ENCODE peak calls at places on chromosomes 4 and X, in five cellular contexts. One of them, this sample, is unnamed. For H3K36me3, the result is how much of the 10 kb centered on the place peaks cover.

GRCh38 chr4:53346920-53347852 is 18.7 kb downstream of the SCFD2 start:
- DNase-seq in left lung: no peak
- DNase-seq in brain microvascular endothelial cell: peak
- DNase-seq in tibial nerve: no peak
- DNase-seq in mesendoderm: no peak
- DNase-seq in this sample: no peak

GRCh38 chr4:8763966-8764901 is 107.4 kb downstream of the HMX1 start:
- DNase-seq in left lung: peak
- DNase-seq in mesendoderm: no peak
- DNase-seq in brain microvascular endothelial cell: no peak
- DNase-seq in tibial nerve: no peak
- DNase-seq in this sample: no peak

GRCh38 chrX:70527053-70527452 is 82.4 kb downstream of the DLG3 start:
- DNase-seq in brain microvascular endothelial cell: no peak
- DNase-seq in mesendoderm: no peak
- DNase-seq in left lung: no peak
- DNase-seq in tibial nerve: no peak
- DNase-seq in this sample: no peak

GRCh38 chr4:6658635-6659075 is 18.2 kb downstream of the MRFAP1 start:
- DNase-seq in brain microvascular endothelial cell: peak
- DNase-seq in left lung: peak
- DNase-seq in tibial nerve: no peak
- DNase-seq in mesendoderm: no peak
- DNase-seq in this sample: no peak

GRCh38 chrX:440636-441035 is 53.9 kb upstream of the PPP2R3B start:
- DNase-seq in tibial nerve: no peak
- DNase-seq in left lung: no peak
- DNase-seq in mesendoderm: no peak
- DNase-seq in brain microvascular endothelial cell: no peak
- DNase-seq in this sample: no peak

GRCh38 chr4:184250795-184251679 is 33.4 kb upstream of the ENPP6 start:
- DNase-seq in mesendoderm: peak
- DNase-seq in tibial nerve: no peak
- DNase-seq in left lung: no peak
- DNase-seq in brain microvascular endothelial cell: peak
- DNase-seq in this sample: peak

GRCh38 chrX:20116575-20117240 is at the start of gene MAP7D2:
- DNase-seq in tibial nerve: no peak
- DNase-seq in brain microvascular endothelial cell: no peak
- DNase-seq in left lung: peak
- DNase-seq in mesendoderm: peak
- DNase-seq in this sample: no peak

GRCh38 chrX:85897376-85898110 is 149.8 kb downstream of the CHM start:
- DNase-seq in brain microvascular endothelial cell: no peak
- DNase-seq in left lung: no peak
- DNase-seq in tibial nerve: no peak
- DNase-seq in mesendoderm: no peak
- DNase-seq in this sample: no peak

GRCh38 chrX:150935466-150935865 is 37.0 kb upstream of the CD99L2 start:
- DNase-seq in tibial nerve: no peak
- DNase-seq in brain microvascular endothelial cell: no peak
- DNase-seq in mesendoderm: no peak
- DNase-seq in left lung: no peak
- DNase-seq in this sample: no peak

GRCh38 chr4:2798399-2799301 is 5.8 kb downstream of the SH3BP2 start:
- DNase-seq in tibial nerve: no peak
- DNase-seq in brain microvascular endothelial cell: no peak
- DNase-seq in mesendoderm: no peak
- DNase-seq in left lung: peak
- DNase-seq in this sample: no peak

GRCh38 chrX:38275615-38276014 is 51.7 kb downstream of the RPGR start:
- DNase-seq in tibial nerve: no peak
- DNase-seq in left lung: no peak
- DNase-seq in mesendoderm: no peak
- DNase-seq in brain microvascular endothelial cell: peak
- DNase-seq in this sample: no peak

GRCh38 chrX:19638968-19639539 is 123.7 kb upstream of the MAP3K15 start:
- DNase-seq in tibial nerve: no peak
- DNase-seq in mesendoderm: no peak
- DNase-seq in left lung: no peak
- DNase-seq in brain microvascular endothelial cell: no peak
- DNase-seq in this sample: no peak

GRCh38 chr4:95268819-95269565 is 279.8 kb downstream of the UNC5C start:
- DNase-seq in brain microvascular endothelial cell: peak
- DNase-seq in tibial nerve: no peak
- DNase-seq in mesendoderm: no peak
- DNase-seq in left lung: no peak
- DNase-seq in this sample: no peak

DNA sequence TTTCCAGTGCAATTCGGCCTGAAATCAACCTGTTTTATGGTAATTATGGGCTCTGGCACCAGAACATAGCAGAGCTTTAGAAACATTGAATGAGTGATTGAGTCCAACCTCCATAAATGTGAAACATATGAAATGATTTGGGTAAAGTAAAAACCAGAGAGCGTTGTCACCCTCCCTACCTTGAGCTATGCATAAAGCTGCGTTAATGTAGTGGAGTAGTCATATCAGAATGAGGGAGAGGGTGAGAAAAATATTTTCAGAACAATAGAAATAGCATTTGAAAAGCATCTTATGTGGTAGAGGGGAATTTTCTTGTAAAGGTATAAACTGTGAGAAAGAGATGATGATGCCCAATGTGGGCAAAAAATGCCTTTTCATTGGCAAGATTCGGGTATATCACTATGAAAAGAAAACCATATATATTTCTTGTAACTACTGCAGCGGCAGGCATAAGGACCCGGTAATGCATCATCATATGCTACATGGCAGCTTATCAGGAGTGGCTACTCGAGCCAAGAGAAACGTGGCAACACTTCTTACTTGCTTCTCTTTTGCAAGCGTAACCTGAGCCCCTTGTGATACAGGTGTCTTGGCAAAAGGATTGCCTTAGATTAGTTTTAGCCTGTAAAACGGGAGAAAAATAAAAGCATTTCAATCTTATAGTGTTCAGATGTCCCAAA is 280.1 kb downstream of the SPRY1 start:
- DNase-seq in brain microvascular endothelial cell: no peak
- DNase-seq in mesendoderm: peak
- DNase-seq in tibial nerve: no peak
- DNase-seq in left lung: no peak
- DNase-seq in this sample: no peak
- H3K4me3 ChIP-seq in brain microvascular endothelial cell: no peak
- H3K4me3 ChIP-seq in mesendoderm: no peak
- H3K4me3 ChIP-seq in tibial nerve: no peak
- H3K4me3 ChIP-seq in left lung: no peak
- H3K4me3 ChIP-seq in this sample: no peak

DNA sequence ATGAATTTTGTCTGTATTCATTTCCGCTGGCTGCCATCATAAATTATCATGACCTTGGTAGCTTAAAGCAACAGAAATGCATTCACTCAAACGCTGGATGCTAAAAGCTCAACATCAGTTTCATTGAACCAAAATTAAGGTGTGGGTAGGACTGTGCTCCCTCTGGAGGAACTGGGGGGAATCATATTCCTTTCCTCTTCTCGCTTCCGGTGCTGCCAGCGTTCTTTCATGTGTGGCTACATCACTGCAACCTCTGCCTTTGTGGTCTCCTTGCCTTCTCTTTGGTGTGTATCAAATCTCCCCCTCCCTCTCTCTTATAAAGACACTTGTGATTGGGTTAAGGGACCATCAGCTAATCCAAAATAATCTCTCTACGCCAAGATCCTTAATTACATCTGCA is 39.5 kb downstream of the NEIL3 start:
- DNase-seq in tibial nerve: no peak
- DNase-seq in brain microvascular endothelial cell: no peak
- DNase-seq in mesendoderm: peak
- DNase-seq in left lung: no peak
- DNase-seq in this sample: no peak
- H3K36me3 ChIP-seq in tibial nerve: under half
- H3K36me3 ChIP-seq in brain microvascular endothelial cell: under half
- H3K36me3 ChIP-seq in mesendoderm: under half
- H3K36me3 ChIP-seq in left lung: under half
- H3K36me3 ChIP-seq in this sample: under half

GRCh38 chr4:23890369-23891063 is 669 bp upstream of the PPARGC1A start:
- DNase-seq in tibial nerve: no peak
- DNase-seq in brain microvascular endothelial cell: no peak
- DNase-seq in left lung: no peak
- DNase-seq in mesendoderm: no peak
- DNase-seq in this sample: no peak
- H3K27ac ChIP-seq in tibial nerve: peak
- H3K27ac ChIP-seq in brain microvascular endothelial cell: no peak
- H3K27ac ChIP-seq in left lung: peak
- H3K27ac ChIP-seq in mesendoderm: no peak
- H3K27ac ChIP-seq in this sample: no peak

DNA sequence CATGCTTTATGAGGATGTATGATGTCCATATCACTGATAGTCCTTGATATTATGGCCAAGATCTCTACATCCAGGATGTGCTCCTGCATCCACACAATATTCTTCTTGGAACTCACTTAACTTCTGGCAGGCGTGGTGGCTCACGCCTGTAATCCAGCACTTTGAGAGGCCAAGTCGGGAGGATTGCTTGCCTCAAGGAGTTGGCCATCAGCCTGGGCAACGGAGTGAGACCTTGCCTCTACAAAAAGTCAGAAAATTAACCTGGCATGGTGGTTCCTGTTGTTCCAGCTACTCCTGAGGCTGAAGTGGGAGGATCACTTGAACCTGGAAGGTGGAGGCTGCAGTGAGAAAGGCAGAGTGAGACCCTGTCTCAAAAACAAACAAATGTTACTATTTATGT is 2.3 kb upstream of the HNRNPD start:
- DNase-seq in brain microvascular endothelial cell: no peak
- DNase-seq in left lung: no peak
- DNase-seq in mesendoderm: no peak
- DNase-seq in tibial nerve: no peak
- DNase-seq in this sample: no peak
- H3K4me3 ChIP-seq in brain microvascular endothelial cell: no peak
- H3K4me3 ChIP-seq in left lung: peak
- H3K4me3 ChIP-seq in mesendoderm: no peak
- H3K4me3 ChIP-seq in tibial nerve: no peak
- H3K4me3 ChIP-seq in this sample: no peak

This sample was measured in iPS DF 6.9.